ENCODE peak calls at places on chromosome 17, in eight cellular contexts. J is activated naive CD8-positive, alpha-beta T cell treated with anti-CD3 and anti-CD28 coated beads for 36 hours; T is activated CD4-positive, alpha-beta T cell treated with anti-CD3 and anti-CD28 coated beads, Interleukin-2, amount 50 U/mL, for 4 hours; S is activated T-cell treated with anti-CD3 and anti-CD28 coated beads for 4 hours; F is endodermal cell; C is thoracic aorta; X is AG09319; B is stimulated activated CD8-positive, alpha-beta memory T cell treated with anti-CD3 and anti-CD28 coated beads, Interleukin-7, amount 100 ng/mL, for 1 hour. A is an unnamed sample.

GRCh38 chr17:64146418-64147109 is 16.6 kb upstream of the ERN1 start:
- DNase-seq in J (peak), T (peak), S (peak), F (peak), C (no peak), X (peak), B (peak), A (no peak)

GRCh38 chr17:7313028-7313889 is 1.9 kb downstream of the GPS2 start:
- DNase-seq in J (no peak), T (no peak), S (no peak), F (peak), C (no peak), X (no peak), B (no peak), A (no peak)

GRCh38 chr17:5355416-5356129 is 63.9 kb downstream of the NUP88 start:
- DNase-seq in J (no peak), T (no peak), S (no peak), F (no peak), C (no peak), X (peak), B (no peak), A (peak)

GRCh38 chr17:3529817-3530741 is 27.5 kb downstream of the TRPV3 start:
- DNase-seq in J (no peak), T (no peak), S (no peak), F (peak), C (no peak), X (peak), B (no peak), A (no peak)

GRCh38 chr17:48636177-48637018 is 10.2 kb upstream of the HOXB9 start:
- DNase-seq in J (peak), T (peak), S (peak), F (peak), C (no peak), X (no peak), B (peak), A (no peak)

GRCh38 chr17:6509295-6509771 is 47.0 kb downstream of the PITPNM3 start:
- DNase-seq in J (no peak), T (no peak), S (no peak), F (peak), C (no peak), X (no peak), B (no peak), A (peak)

GRCh38 chr17:77840156-77840555 is 118.3 kb upstream of the TNRC6C start:
- DNase-seq in J (no peak), T (no peak), S (no peak), F (no peak), C (no peak), X (no peak), B (no peak), A (no peak)

GRCh38 chr17:75096082-75096625 is 8.4 kb downstream of the SLC16A5 start:
- DNase-seq in J (no peak), T (no peak), S (no peak), F (peak), C (no peak), X (no peak), B (no peak), A (no peak)

GRCh38 chr17:313911-314613 is 38.5 kb downstream of the RPH3AL start:
- DNase-seq in J (no peak), T (no peak), S (no peak), F (no peak), C (no peak), X (no peak), B (no peak), A (no peak)

GRCh38 chr17:2302740-2303277 is 776 bp downstream of the SMG6 start:
- DNase-seq in J (no peak), T (peak), S (no peak), F (peak), C (no peak), X (no peak), B (no peak), A (no peak)

GRCh38 chr17:79339311-79339710 is 264.7 kb downstream of the ENGASE start:
- DNase-seq in J (no peak), T (no peak), S (no peak), F (no peak), C (no peak), X (no peak), B (no peak), A (no peak)

GRCh38 chr17:50950002-50950877 is 84.1 kb upstream of the TOB1 start:
- DNase-seq in J (peak), T (peak), S (peak), F (peak), C (peak), X (peak), B (no peak), A (peak)

GRCh38 chr17:2400474-2400866 is 390 bp downstream of the MNT start:
- DNase-seq in J (peak), T (peak), S (peak), F (peak), C (no peak), X (no peak), B (peak), A (no peak)

GRCh38 chr17:70535986-70536385 is 366.7 kb downstream of the KCNJ2 start:
- DNase-seq in J (no peak), T (no peak), S (no peak), F (no peak), C (no peak), X (no peak), B (no peak), A (no peak)

GRCh38 chr17:83195330-83196087 is 116.1 kb downstream of the METRNL start:
- DNase-seq in J (no peak), T (no peak), S (no peak), F (no peak), C (peak), X (peak), B (no peak), A (peak)

GRCh38 chr17:35289222-35289621 is 46.4 kb downstream of the SLFN5 start:
- DNase-seq in J (no peak), T (no peak), S (no peak), F (no peak), C (no peak), X (no peak), B (no peak), A (no peak)

GRCh38 chr17:58666858-58667267 is 25.0 kb downstream of the TEX14 start:
- DNase-seq in J (peak), T (peak), S (no peak), F (no peak), C (peak), X (no peak), B (no peak), A (no peak)

GRCh38 chr17:42514867-42515266 is 21.2 kb upstream of the NAGLU start:
- DNase-seq in J (no peak), T (no peak), S (no peak), F (no peak), C (no peak), X (no peak), B (no peak), A (no peak)

GRCh38 chr17:44358066-44358465 is 5.6 kb downstream of the FAM171A2 start:
- DNase-seq in J (no peak), T (no peak), S (no peak), F (no peak), C (no peak), X (no peak), B (no peak), A (no peak)

GRCh38 chr17:49870298-49870697 is 22.4 kb upstream of the TAC4 start:
- DNase-seq in J (no peak), T (no peak), S (no peak), F (no peak), C (no peak), X (no peak), B (no peak), A (no peak)

GRCh38 chr17:42980766-42981397 is 517 bp downstream of the RUNDC1 start:
- DNase-seq in J (peak), T (peak), S (peak), F (peak), C (no peak), X (no peak), B (peak), A (no peak)

A was measured in AG09309.